ENCODE peak calls at places on chromosomes 2 and 18, in four cellular contexts. Y is K562, H is HepG2, B is HEK293T. C is an unnamed sample.
A peak's percentile ranks its signal among the peaks of the same experiment; 100 is the strongest.

GRCh38 chr2:99662761-99663341 is 173.0 kb upstream of the REV1 start:
- DNase-seq in B (no peak), H (no peak), Y (no peak), C (no peak)

GRCh38 chr2:75645643-75646042 is 940 bp upstream of the MRPL19 start:
- DNase-seq in Y (no peak), B (no peak), H (no peak), C (no peak)

GRCh38 chr18:70454705-70455322 is 166.0 kb downstream of the SOCS6 start:
- DNase-seq in H (peak; percentile 60), B (peak; percentile 24), Y (peak; percentile 72), C (no peak)

GRCh38 chr2:239991689-239992314 is 33.3 kb downstream of the NDUFA10 start:
- DNase-seq in H (peak; percentile 48), B (peak; percentile 32), Y (peak; percentile 45), C (no peak)

GRCh38 chr18:9661564-9661963 is 46.5 kb upstream of the RAB31 start:
- DNase-seq in Y (peak; percentile 31), H (no peak), B (no peak), C (no peak)

GRCh38 chr2:69171070-69171811 is 158.3 kb downstream of the ANTXR1 start:
- DNase-seq in B (no peak), H (peak; percentile 46), Y (no peak), C (no peak)

GRCh38 chr2:3242747-3243369 is 134.8 kb downstream of the EIPR1 start:
- DNase-seq in Y (no peak), H (no peak), B (no peak), C (no peak)

GRCh38 chr2:72923833-72924352 is 6.6 kb downstream of the EMX1 start:
- DNase-seq in B (no peak), H (no peak), Y (no peak), C (peak; percentile 48)

GRCh38 chr2:64173156-64174135 is 29.2 kb upstream of the PELI1 start:
- DNase-seq in B (no peak), Y (no peak), H (no peak), C (no peak)
- TF ChIP-seq ELF4 in B (no peak), Y (no peak), H (no peak), C (no peak)

GRCh38 chr18:23710068-23710527 is 20.8 kb downstream of the LAMA3 start:
- DNase-seq in B (no peak), H (no peak), Y (peak; percentile 70), C (no peak)
- TF ChIP-seq ELF4 in B (no peak), H (no peak), Y (no peak), C (no peak)

GRCh38 chr2:47033102-47033880 is 117.7 kb upstream of the MCFD2 start:
- DNase-seq in B (no peak), Y (no peak), H (peak; percentile 28), C (no peak)
- TF ChIP-seq ELF4 in B (no peak), Y (no peak), H (no peak), C (no peak)

GRCh38 chr18:48833701-48834394 is 116.9 kb downstream of the SMAD7 start:
- DNase-seq in Y (no peak), H (no peak), B (no peak), C (peak; percentile 7)
- TF ChIP-seq ELF4 in Y (no peak), H (no peak), B (no peak), C (no peak)